ENCODE peak calls at places on chromosomes 6 and 20, in six cellular contexts. O is tibial nerve, Z is AG04450, B is adipocyte, R is epithelial cell of proximal tubule, H is stomach. U is an unnamed sample.

GRCh38 chr20:47620808-47621805 is 119.4 kb downstream of the NCOA3 start:
- DNase-seq in B (peak), Z (peak), H (no peak), R (peak), O (no peak), U (peak)

GRCh38 chr6:48135352-48136084 is 24.5 kb upstream of the PTCHD4 start:
- DNase-seq in O (no peak), Z (no peak), B (peak), R (peak), H (no peak), U (peak)

GRCh38 chr6:144657691-144658090 is 372.6 kb downstream of the UTRN start:
- DNase-seq in O (no peak), H (no peak), Z (no peak), B (no peak), R (no peak), U (no peak)

GRCh38 chr6:161959072-161959471 is 685.2 kb upstream of the AGPAT4 start:
- DNase-seq in H (no peak), R (no peak), O (no peak), B (no peak), Z (no peak), U (no peak)

GRCh38 chr20:21156266-21156665 is 30.4 kb downstream of the KIZ start:
- DNase-seq in B (peak), R (peak), Z (peak), O (no peak), H (no peak), U (peak)

GRCh38 chr20:17873410-17874270 is 95.0 kb downstream of the SNX5 start:
- DNase-seq in Z (peak), H (peak), R (peak), B (peak), O (peak), U (peak)

GRCh38 chr20:33663161-33664084 is 1.3 kb downstream of the C20orf144 start:
- DNase-seq in H (peak), O (peak), B (peak), Z (no peak), R (no peak), U (peak)

GRCh38 chr6:163617549-163617948 is 203.0 kb downstream of the QKI start:
- DNase-seq in Z (no peak), H (no peak), R (no peak), B (no peak), O (no peak), U (no peak)

GRCh38 chr6:121143476-121143875 is 190.8 kb downstream of the TBC1D32 start:
- DNase-seq in H (no peak), O (no peak), R (no peak), B (no peak), Z (no peak), U (no peak)

GRCh38 chr6:45376310-45377040 is 1.3 kb downstream of the SUPT3H start:
- DNase-seq in H (no peak), Z (no peak), O (no peak), B (peak), R (no peak), U (peak)

GRCh38 chr6:129490551-129491245 is 219.3 kb downstream of the ARHGAP18 start:
- DNase-seq in O (no peak), R (peak), B (peak), H (no peak), Z (peak), U (peak)
- H3K4me3 ChIP-seq in O (peak), R (peak), B (peak), H (peak), Z (peak), U (peak)

GRCh38 chr6:44224978-44225330 is 1.6 kb downstream of the SLC29A1 start:
- DNase-seq in R (no peak), B (no peak), O (no peak), Z (no peak), H (no peak), U (no peak)
- H3K4me3 ChIP-seq in R (no peak), B (no peak), O (no peak), Z (no peak), H (peak), U (no peak)

DNA sequence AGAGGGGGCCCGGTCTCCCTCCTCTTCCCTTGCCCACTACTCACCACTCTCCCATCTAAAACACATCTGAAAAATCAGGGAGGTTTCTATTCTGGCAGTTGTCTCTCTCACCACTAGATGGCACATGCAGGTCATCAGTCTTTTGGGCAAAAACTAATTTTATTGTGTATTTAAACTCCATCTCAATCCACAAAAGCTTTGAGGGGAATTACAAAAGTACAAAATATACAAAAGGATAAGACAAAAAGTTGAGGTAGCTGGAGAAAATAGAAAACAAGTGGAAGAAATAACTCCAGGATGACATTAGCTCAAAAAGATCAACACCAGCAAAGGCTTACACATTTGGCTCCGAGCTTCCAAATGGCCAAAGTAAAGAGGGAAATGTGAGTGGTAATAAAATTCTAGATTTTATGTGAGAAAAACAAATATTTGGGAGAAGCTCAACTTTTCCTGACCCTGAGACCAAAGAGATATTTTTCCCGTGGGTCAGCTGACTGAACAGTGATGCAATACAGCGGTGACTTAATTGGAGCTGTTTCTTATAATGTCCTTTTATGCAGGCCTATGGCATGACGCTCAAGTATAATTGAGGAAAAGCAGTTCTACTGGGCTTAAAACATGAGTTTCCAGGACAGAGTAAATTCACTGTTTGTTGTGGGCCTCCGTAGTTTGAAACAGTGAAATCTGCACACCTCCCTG is 79.8 kb upstream of the CHD6 start:
- DNase-seq in B (peak), R (no peak), Z (no peak), H (no peak), O (no peak), U (peak)
- H3K4me3 ChIP-seq in B (no peak), R (no peak), Z (no peak), H (no peak), O (no peak), U (no peak)

DNA sequence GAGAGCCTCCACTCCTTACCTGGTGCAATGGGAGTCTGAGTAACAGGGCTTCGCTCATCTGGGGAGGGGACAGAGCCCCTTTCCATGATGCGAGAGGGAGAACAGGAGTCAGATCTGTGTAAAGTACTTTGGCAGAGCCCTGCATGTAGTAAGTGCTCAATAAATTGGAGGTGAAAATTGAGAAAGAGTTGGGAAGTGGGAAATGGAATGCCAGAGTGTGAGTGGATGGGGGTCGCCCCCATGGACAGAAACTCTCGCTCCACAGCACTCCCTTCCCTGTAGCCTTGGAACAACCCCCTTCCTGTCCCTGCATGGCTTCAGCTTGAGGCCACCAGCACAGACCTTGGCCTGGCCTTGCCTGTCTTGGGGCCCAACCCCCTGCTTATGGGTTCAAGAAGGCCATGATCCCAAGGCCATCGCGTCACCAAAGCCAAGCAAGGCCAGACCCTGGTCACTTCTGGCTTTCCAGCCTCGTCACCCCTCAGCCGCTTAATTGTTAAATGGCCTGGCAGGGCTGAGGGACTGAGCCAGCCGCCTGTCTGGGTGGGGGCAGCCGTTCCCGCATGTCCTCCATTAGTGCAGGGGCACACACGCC is 93.8 kb upstream of the PTPN1 start:
- DNase-seq in Z (no peak), R (no peak), B (no peak), H (no peak), O (no peak), U (no peak)
- H3K4me3 ChIP-seq in Z (no peak), R (no peak), B (peak), H (no peak), O (no peak), U (no peak)

GRCh38 chr6:148343028-148343374 is 363 bp downstream of the SASH1 start:
- DNase-seq in O (no peak), H (no peak), Z (no peak), R (no peak), B (no peak), U (no peak)

GRCh38 chr6:148347076-148348054 is 4.7 kb downstream of the SASH1 start:
- DNase-seq in Z (no peak), O (no peak), H (no peak), R (no peak), B (no peak), U (no peak)

GRCh38 chr6:148343383-148343782 is 745 bp downstream of the SASH1 start:
- DNase-seq in Z (no peak), O (no peak), H (no peak), R (no peak), B (peak), U (peak)

GRCh38 chr6:148345176-148345575 is 2.5 kb downstream of the SASH1 start:
- DNase-seq in B (no peak), R (no peak), Z (no peak), O (no peak), H (no peak), U (no peak)

DNA sequence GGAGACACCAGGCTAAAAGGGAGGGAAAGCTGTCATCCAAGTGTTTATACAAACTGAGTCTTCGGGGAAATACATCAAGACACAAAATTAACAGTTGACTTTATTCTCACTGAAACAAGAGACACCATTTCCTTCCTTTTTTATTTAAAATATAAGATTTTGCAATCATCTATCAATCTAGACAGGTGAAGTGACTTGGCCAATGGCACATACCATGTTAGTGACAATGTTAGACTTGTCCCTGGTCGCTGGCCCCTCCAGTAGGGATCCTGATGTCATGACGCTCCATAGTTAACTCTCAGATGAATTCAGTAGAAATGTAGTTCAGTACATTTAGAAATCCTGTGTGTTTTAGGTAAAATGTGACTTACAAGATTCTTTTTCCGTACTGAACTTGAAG is 2.9 kb downstream of the SASH1 start:
- DNase-seq in R (no peak), O (no peak), Z (no peak), B (no peak), H (no peak), U (no peak)
- H3K4me3 ChIP-seq in R (peak), O (peak), Z (no peak), B (no peak), H (peak), U (no peak)

DNA sequence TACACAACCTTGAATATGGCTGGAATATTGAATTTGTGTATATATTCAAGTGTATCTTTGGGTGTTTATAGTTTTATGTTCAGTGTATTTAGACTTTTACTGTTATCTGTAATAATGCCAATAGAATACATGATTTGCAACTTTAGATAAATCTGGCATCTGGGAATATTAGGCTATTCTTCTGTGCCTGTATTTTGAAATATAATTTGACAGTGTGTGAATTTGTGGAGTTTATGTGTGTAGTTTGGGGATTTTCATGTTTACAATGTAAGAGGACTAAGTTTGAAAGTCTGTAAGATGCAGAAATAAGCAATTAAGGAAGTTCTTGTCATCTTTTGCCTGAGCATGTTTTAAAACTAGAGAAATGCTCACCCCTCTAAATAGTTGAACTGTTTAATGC is at the start of gene OR10C1:
- DNase-seq in R (no peak), Z (no peak), H (no peak), O (no peak), B (no peak), U (no peak)
- H3K4me3 ChIP-seq in R (no peak), Z (no peak), H (no peak), O (no peak), B (no peak), U (no peak)

U was measured in fibroblast of villous mesenchyme.